ENCODE peak calls at places on chromosome 2, in ten cellular contexts. V is kidney; L is astrocyte of the spinal cord; M is B cell; Q is AG09319; R is CD4-positive, alpha-beta T cell; J is right lobe of liver; G is mesothelial cell of epicardium; D is foreskin fibroblast; H is A549. E is an unnamed sample.

GRCh38 chr2:225122582-225123486 is 80.6 kb upstream of the DOCK10 start:
- DNase-seq in V (no peak), L (peak), M (no peak), Q (no peak), R (peak), J (no peak), G (no peak), D (no peak), H (peak), E (no peak)

GRCh38 chr2:239609162-239609561 is 208.3 kb upstream of the HDAC4 start:
- DNase-seq in V (no peak), L (no peak), M (no peak), Q (no peak), R (no peak), J (no peak), G (no peak), D (no peak), H (no peak), E (no peak)

GRCh38 chr2:27830616-27831120 is 59.1 kb downstream of the MRPL33 start:
- DNase-seq in V (no peak), L (peak), M (no peak), Q (no peak), R (no peak), J (no peak), G (no peak), D (no peak), H (no peak), E (no peak)

GRCh38 chr2:11775384-11775783 is 29.0 kb downstream of the LPIN1 start:
- DNase-seq in V (no peak), L (peak), M (no peak), Q (no peak), R (no peak), J (no peak), G (no peak), D (peak), H (no peak), E (peak)

GRCh38 chr2:135792401-135793152 is 44.4 kb downstream of the LCT start:
- DNase-seq in V (no peak), L (no peak), M (no peak), Q (no peak), R (no peak), J (no peak), G (no peak), D (no peak), H (no peak), E (no peak)

GRCh38 chr2:231614559-231615057 is 21.9 kb downstream of the TEX44 start:
- DNase-seq in V (peak), L (no peak), M (peak), Q (no peak), R (no peak), J (peak), G (no peak), D (no peak), H (no peak), E (no peak)

GRCh38 chr2:15243762-15244161 is 317.4 kb downstream of the NBAS start:
- DNase-seq in V (no peak), L (peak), M (no peak), Q (no peak), R (no peak), J (no peak), G (no peak), D (peak), H (peak), E (no peak)

GRCh38 chr2:112059671-112060070 is 4.6 kb downstream of the TMEM87B start:
- DNase-seq in V (no peak), L (no peak), M (no peak), Q (no peak), R (no peak), J (no peak), G (no peak), D (no peak), H (no peak), E (no peak)

GRCh38 chr2:65033178-65033577 is 23.0 kb upstream of the CEP68 start:
- DNase-seq in V (no peak), L (no peak), M (no peak), Q (no peak), R (no peak), J (no peak), G (no peak), D (no peak), H (no peak), E (no peak)

GRCh38 chr2:121866789-121867188 is 111.3 kb downstream of the TSN start:
- DNase-seq in V (no peak), L (no peak), M (no peak), Q (no peak), R (no peak), J (no peak), G (no peak), D (peak), H (no peak), E (no peak)

GRCh38 chr2:67846341-67847070 is 216.3 kb downstream of the C1D start:
- DNase-seq in V (peak), L (peak), M (no peak), Q (peak), R (no peak), J (peak), G (peak), D (peak), H (peak), E (peak)

GRCh38 chr2:179860255-179861026 is 971 bp downstream of the ZNF385B start:
- DNase-seq in V (peak), L (no peak), M (no peak), Q (no peak), R (no peak), J (peak), G (no peak), D (no peak), H (no peak), E (no peak)

GRCh38 chr2:233081731-233082221 is 21.6 kb downstream of the INPP5D start:
- DNase-seq in V (peak), L (no peak), M (peak), Q (no peak), R (no peak), J (no peak), G (no peak), D (no peak), H (no peak), E (no peak)

GRCh38 chr2:124566518-124566970 is 541.5 kb downstream of the CNTNAP5 start:
- DNase-seq in V (no peak), L (no peak), M (no peak), Q (no peak), R (no peak), J (peak), G (no peak), D (no peak), H (no peak), E (no peak)

GRCh38 chr2:118607663-118608062 is 239.8 kb downstream of the EN1 start:
- DNase-seq in V (no peak), L (no peak), M (no peak), Q (no peak), R (no peak), J (no peak), G (no peak), D (no peak), H (no peak), E (no peak)

GRCh38 chr2:233247744-233248143 is 3.7 kb upstream of the ATG16L1 start:
- DNase-seq in V (no peak), L (no peak), M (no peak), Q (no peak), R (peak), J (no peak), G (no peak), D (peak), H (peak), E (no peak)

GRCh38 chr2:73091696-73092095 is 20.2 kb upstream of the SFXN5 start:
- DNase-seq in V (peak), L (no peak), M (no peak), Q (no peak), R (no peak), J (no peak), G (no peak), D (no peak), H (no peak), E (no peak)

GRCh38 chr2:16774091-16774490 is 108.5 kb upstream of the CYRIA start:
- DNase-seq in V (no peak), L (peak), M (no peak), Q (no peak), R (no peak), J (no peak), G (no peak), D (no peak), H (no peak), E (no peak)

GRCh38 chr2:231696004-231696367 is 12.3 kb upstream of the PTMA start:
- DNase-seq in V (no peak), L (no peak), M (no peak), Q (peak), R (no peak), J (no peak), G (no peak), D (peak), H (no peak), E (no peak)

GRCh38 chr2:222242532-222242931 is 56.3 kb downstream of the PAX3 start:
- DNase-seq in V (no peak), L (no peak), M (no peak), Q (no peak), R (no peak), J (no peak), G (no peak), D (no peak), H (no peak), E (no peak)

DNA sequence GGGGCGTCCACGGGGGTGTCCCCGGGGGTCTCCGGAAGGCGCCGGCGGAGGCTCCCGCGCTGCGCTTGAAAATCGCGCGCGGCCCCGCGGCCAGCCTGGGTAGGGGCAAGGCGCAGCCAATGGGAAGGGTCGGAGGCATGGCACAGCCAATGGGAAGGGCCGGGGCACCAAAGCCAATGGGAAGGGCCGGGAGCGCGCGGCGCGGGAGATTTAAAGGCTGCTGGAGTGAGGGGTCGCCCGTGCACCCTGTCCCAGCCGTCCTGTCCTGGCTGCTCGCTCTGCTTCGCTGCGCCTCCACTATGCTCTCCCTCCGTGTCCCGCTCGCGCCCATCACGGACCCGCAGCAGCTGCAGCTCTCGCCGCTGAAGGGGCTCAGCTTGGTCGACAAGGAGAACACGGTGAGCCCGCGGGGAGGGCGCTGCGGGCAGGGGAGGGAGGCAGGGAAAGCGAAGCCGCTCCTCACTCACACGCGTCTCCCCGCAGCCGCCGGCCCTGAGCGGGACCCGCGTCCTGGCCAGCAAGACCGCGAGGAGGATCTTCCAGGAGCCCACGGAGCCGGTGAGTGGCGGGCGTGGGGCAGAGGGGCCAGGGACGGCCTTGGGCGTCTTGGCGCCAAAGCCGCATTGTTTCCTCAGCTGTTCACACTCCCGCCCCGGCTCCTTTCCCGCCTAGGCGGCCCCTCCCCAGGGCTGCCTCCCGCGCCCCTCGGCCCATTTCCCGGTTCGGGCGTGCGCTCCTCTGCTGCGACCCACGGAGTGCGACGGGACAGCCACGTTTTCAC is at the start of gene RRM2:
- DNase-seq in V (peak), L (peak), M (peak), Q (peak), R (peak), J (peak), G (peak), D (peak), H (peak), E (no peak)
- TF ChIP-seq CTCF in V (peak), L (no peak), M (no peak), Q (no peak), R (no peak), J (no peak), G (no peak), D (no peak), H (no peak), E (no peak)

GRCh38 chr2:71552861-71553301 is 99.5 kb downstream of the DYSF start:
- DNase-seq in V (peak), L (no peak), M (no peak), Q (no peak), R (no peak), J (no peak), G (no peak), D (no peak), H (no peak), E (no peak)
- TF ChIP-seq CTCF in V (no peak), L (no peak), M (no peak), Q (no peak), R (no peak), J (no peak), G (no peak), D (no peak), H (no peak), E (no peak)

DNA sequence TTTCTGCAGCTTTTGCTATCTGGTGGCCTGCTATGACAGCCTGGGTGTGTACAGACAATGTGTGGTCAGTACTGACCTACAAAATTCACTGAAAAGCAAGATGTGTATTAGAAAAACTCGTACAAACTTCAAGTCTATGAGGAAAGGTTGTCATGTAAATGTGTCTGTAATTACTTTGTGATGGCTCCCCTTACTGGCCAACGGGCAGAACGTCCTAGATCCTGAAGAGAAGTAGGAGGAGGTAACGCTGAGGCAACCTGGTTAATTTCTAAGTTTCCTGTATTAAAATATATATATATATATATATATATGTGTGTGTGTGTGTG is 95.5 kb downstream of the GALNT3 start:
- DNase-seq in V (no peak), L (peak), M (no peak), Q (no peak), R (no peak), J (no peak), G (no peak), D (peak), H (peak), E (no peak)
- TF ChIP-seq CTCF in V (peak), L (peak), M (peak), Q (peak), R (no peak), J (peak), G (peak), D (peak), H (peak), E (peak)

GRCh38 chr2:166361351-166362153 is 14.2 kb downstream of the SCN9A start:
- DNase-seq in V (no peak), L (peak), M (no peak), Q (no peak), R (no peak), J (no peak), G (no peak), D (no peak), H (peak), E (no peak)
- TF ChIP-seq CTCF in V (peak), L (peak), M (no peak), Q (peak), R (no peak), J (peak), G (peak), D (peak), H (peak), E (peak)